ENCODE peak calls at places on chromosome 14, in six cellular contexts. Z, S, Q, A, J and I are unnamed samples.

GRCh38 chr14:32006267-32007110 is 70.6 kb upstream of the ARHGAP5 start:
- DNase-seq in J (no peak), S (no peak), A (no peak), Q (no peak), Z (no peak), I (peak; percentile 40)

GRCh38 chr14:72736791-72737559 is 156.9 kb downstream of the DPF3 start:
- DNase-seq in S (no peak), A (no peak), Q (no peak), Z (no peak), J (no peak), I (no peak)

GRCh38 chr14:75840911-75841310 is 140.9 kb downstream of the TGFB3 start:
- DNase-seq in S (no peak), A (no peak), Z (no peak), J (no peak), Q (no peak), I (no peak)

GRCh38 chr14:68979722-68980552 is 835 bp upstream of the ACTN1 start:
- DNase-seq in A (peak; percentile 49), Z (no peak), J (no peak), S (no peak), Q (peak; percentile 61), I (peak; percentile 71)

GRCh38 chr14:37232907-37233481 is 35.3 kb downstream of the MIPOL1 start:
- DNase-seq in Q (no peak), J (peak; percentile 35), Z (peak; percentile 39), S (no peak), A (no peak), I (peak; percentile 74)

GRCh38 chr14:88323520-88324199 is 591 bp upstream of the KCNK10 start:
- DNase-seq in S (no peak), A (no peak), Z (peak; percentile 51), Q (no peak), J (peak; percentile 42), I (peak; percentile 17)

GRCh38 chr14:105019861-105020814 is 745 bp downstream of the CDCA4 start:
- DNase-seq in J (no peak), S (peak; percentile 60), Z (peak; percentile 66), A (no peak), Q (peak; percentile 53), I (peak; percentile 57)

GRCh38 chr14:35978561-35978960 is 152.4 kb downstream of the BRMS1L start:
- DNase-seq in J (no peak), Q (no peak), A (no peak), S (no peak), Z (no peak), I (no peak)

GRCh38 chr14:68599896-68600620 is 192.8 kb downstream of the ZFP36L1 start:
- DNase-seq in Z (no peak), Q (no peak), J (no peak), A (no peak), S (no peak), I (no peak)

GRCh38 chr14:73796881-73797539 is 54.6 kb upstream of the PTGR2 start:
- DNase-seq in J (no peak), Q (no peak), Z (no peak), S (no peak), A (no peak), I (peak; percentile 27)

GRCh38 chr14:32382704-32383103 is 53.6 kb downstream of the AKAP6 start:
- DNase-seq in J (no peak), Q (no peak), Z (no peak), S (no peak), A (peak; percentile 20), I (peak; percentile 46)

GRCh38 chr14:69327507-69327906 is 67.5 kb downstream of the GALNT16 start:
- DNase-seq in Q (no peak), Z (no peak), S (no peak), J (no peak), A (no peak), I (no peak)

GRCh38 chr14:76337619-76338545 is 38.1 kb upstream of the ESRRB start:
- DNase-seq in S (no peak), Z (no peak), Q (no peak), J (no peak), A (no peak), I (peak; percentile 18)

GRCh38 chr14:96797188-96797942 is at the start of gene VRK1:
- DNase-seq in S (peak; percentile 90), Q (peak; percentile 97), A (peak; percentile 97), J (peak; percentile 95), Z (peak; percentile 95), I (peak; percentile 98)

GRCh38 chr14:78593949-78594348 is 423.8 kb downstream of the NRXN3 start:
- DNase-seq in J (no peak), A (no peak), Z (no peak), Q (no peak), S (no peak), I (no peak)